ENCODE peak calls at places on chromosomes 3 and 15, in eight cellular contexts. E, Y, K, J, B, D, S and T are unnamed samples.

GRCh38 chr3:99789322-99789721 is 28.3 kb upstream of the CMSS1 start:
- DNase-seq in E (peak; percentile 62), Y (no peak), K (no peak), J (peak; percentile 57), B (peak; percentile 44), D (no peak), S (peak; percentile 59), T (no peak)

GRCh38 chr3:71398157-71398836 is 185.2 kb downstream of the FOXP1 start:
- DNase-seq in E (peak; percentile 32), Y (no peak), K (no peak), J (no peak), B (no peak), D (no peak), S (no peak), T (no peak)

GRCh38 chr3:64686446-64686908 is 1.3 kb downstream of the ADAMTS9 start:
- DNase-seq in E (peak; percentile 67), Y (no peak), K (no peak), J (peak; percentile 75), B (peak; percentile 66), D (no peak), S (peak; percentile 35), T (peak; percentile 47)

GRCh38 chr15:41683955-41684354 is 23.8 kb downstream of the MGA start:
- DNase-seq in E (no peak), Y (no peak), K (no peak), J (no peak), B (no peak), D (no peak), S (no peak), T (no peak)

GRCh38 chr3:156230291-156230900 is 110.0 kb downstream of the KCNAB1 start:
- DNase-seq in E (no peak), Y (no peak), K (no peak), J (no peak), B (peak; percentile 32), D (no peak), S (no peak), T (no peak)

GRCh38 chr3:115113367-115113766 is 33.7 kb downstream of the ZBTB20 start:
- DNase-seq in E (peak; percentile 54), Y (peak; percentile 56), K (no peak), J (peak; percentile 4), B (no peak), D (no peak), S (no peak), T (no peak)

GRCh38 chr15:76663529-76663928 is 241.6 kb downstream of the SCAPER start:
- DNase-seq in E (no peak), Y (no peak), K (no peak), J (no peak), B (no peak), D (no peak), S (no peak), T (no peak)

GRCh38 chr3:51063074-51063473 is 322.0 kb upstream of the MANF start:
- DNase-seq in E (no peak), Y (no peak), K (no peak), J (no peak), B (no peak), D (no peak), S (no peak), T (no peak)

GRCh38 chr3:151216641-151217040 is 13.6 kb upstream of the GPR171 start:
- DNase-seq in E (peak; percentile 86), Y (no peak), K (no peak), J (no peak), B (no peak), D (no peak), S (no peak), T (no peak)

GRCh38 chr3:101261506-101261905 is 58.9 kb downstream of the IMPG2 start:
- DNase-seq in E (peak; percentile 73), Y (no peak), K (no peak), J (no peak), B (no peak), D (no peak), S (no peak), T (no peak)

GRCh38 chr15:93072011-93072410 is 17.0 kb downstream of the RGMA start:
- DNase-seq in E (peak; percentile 51), Y (no peak), K (peak; percentile 60), J (peak; percentile 51), B (no peak), D (no peak), S (no peak), T (no peak)

GRCh38 chr15:50993598-50993997 is 85.1 kb downstream of the AP4E1 start:
- DNase-seq in E (peak; percentile 63), Y (no peak), K (no peak), J (no peak), B (peak; percentile 26), D (no peak), S (no peak), T (no peak)

GRCh38 chr15:82312611-82313349 is 36.5 kb downstream of the GOLGA6L10 start:
- DNase-seq in E (no peak), Y (peak; percentile 50), K (peak; percentile 57), J (no peak), B (no peak), D (no peak), S (no peak), T (no peak)

GRCh38 chr3:179652467-179653105 is at the start of gene USP13:
- DNase-seq in E (peak; percentile 85), Y (peak; percentile 83), K (peak; percentile 80), J (peak; percentile 94), B (peak; percentile 61), D (peak; percentile 83), S (peak; percentile 69), T (peak; percentile 86)

GRCh38 chr3:128701342-128702212 is 24.4 kb upstream of the RAB7A start:
- DNase-seq in E (no peak), Y (no peak), K (no peak), J (no peak), B (no peak), D (no peak), S (no peak), T (no peak)

GRCh38 chr3:36911990-36912804 is 32.7 kb downstream of the TRANK1 start:
- DNase-seq in E (peak; percentile 88), Y (no peak), K (no peak), J (no peak), B (peak; percentile 81), D (no peak), S (no peak), T (no peak)

DNA sequence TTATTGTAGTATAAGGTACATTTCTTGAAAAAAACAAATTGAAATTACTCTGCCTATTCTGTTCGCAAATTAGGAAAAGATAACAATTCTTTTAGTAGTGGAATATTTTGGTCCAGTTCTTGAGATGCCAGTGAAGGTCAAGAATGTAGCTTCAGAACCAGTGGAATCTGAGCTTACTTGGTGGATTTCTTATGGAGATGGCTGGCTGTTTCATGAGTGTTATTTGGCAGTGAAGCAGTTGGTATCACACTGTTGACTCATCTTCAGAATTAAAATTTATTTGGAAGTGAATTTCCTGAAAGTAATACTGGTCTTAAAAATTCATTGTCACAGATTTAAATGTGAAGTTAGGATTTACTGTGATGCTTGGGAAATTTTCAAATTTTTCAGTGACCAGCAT is 19.1 kb downstream of the RNF13 start:
- DNase-seq in E (peak; percentile 36), Y (no peak), K (no peak), J (no peak), B (no peak), D (no peak), S (no peak), T (no peak)
- H3K9me3 ChIP-seq in E (no peaks in the 10 kb centered on the region), Y (peaks cover 9% of the 10 kb centered on the region), K (no peaks in the 10 kb centered on the region), J (peaks cover 26% of the 10 kb centered on the region), B (peaks cover 21% of the 10 kb centered on the region), D (peaks cover 5% of the 10 kb centered on the region), S (no peaks in the 10 kb centered on the region), T (no peaks in the 10 kb centered on the region)

GRCh38 chr15:26176831-26177230 is 313.7 kb upstream of the ATP10A start:
- DNase-seq in E (no peak), Y (no peak), K (no peak), J (no peak), B (no peak), D (no peak), S (no peak), T (no peak)
- H3K9me3 ChIP-seq in E (no peaks in the 10 kb centered on the region), Y (no peaks in the 10 kb centered on the region), K (no peaks in the 10 kb centered on the region), J (no peaks in the 10 kb centered on the region), B (peaks cover 30% of the 10 kb centered on the region), D (no peaks in the 10 kb centered on the region), S (no peaks in the 10 kb centered on the region), T (no peaks in the 10 kb centered on the region)

GRCh38 chr15:24752354-24752753 is 76.8 kb downstream of the NPAP1 start:
- DNase-seq in E (no peak), Y (no peak), K (no peak), J (peak; percentile 5), B (no peak), D (no peak), S (no peak), T (peak; percentile 21)
- H3K9me3 ChIP-seq in E (no peaks in the 10 kb centered on the region), Y (peaks cover under 1% of the 10 kb centered on the region), K (peaks cover 5% of the 10 kb centered on the region), J (peaks cover 6% of the 10 kb centered on the region), B (peaks cover 43% of the 10 kb centered on the region), D (no peaks in the 10 kb centered on the region), S (no peaks in the 10 kb centered on the region), T (peaks cover 29% of the 10 kb centered on the region)

GRCh38 chr3:177061382-177061781 is 135.9 kb downstream of the TBL1XR1 start:
- DNase-seq in E (no peak), Y (no peak), K (no peak), J (no peak), B (no peak), D (no peak), S (no peak), T (no peak)
- H3K9me3 ChIP-seq in E (no peaks in the 10 kb centered on the region), Y (no peaks in the 10 kb centered on the region), K (no peaks in the 10 kb centered on the region), J (no peaks in the 10 kb centered on the region), B (no peaks in the 10 kb centered on the region), D (no peaks in the 10 kb centered on the region), S (no peaks in the 10 kb centered on the region), T (no peaks in the 10 kb centered on the region)

DNA sequence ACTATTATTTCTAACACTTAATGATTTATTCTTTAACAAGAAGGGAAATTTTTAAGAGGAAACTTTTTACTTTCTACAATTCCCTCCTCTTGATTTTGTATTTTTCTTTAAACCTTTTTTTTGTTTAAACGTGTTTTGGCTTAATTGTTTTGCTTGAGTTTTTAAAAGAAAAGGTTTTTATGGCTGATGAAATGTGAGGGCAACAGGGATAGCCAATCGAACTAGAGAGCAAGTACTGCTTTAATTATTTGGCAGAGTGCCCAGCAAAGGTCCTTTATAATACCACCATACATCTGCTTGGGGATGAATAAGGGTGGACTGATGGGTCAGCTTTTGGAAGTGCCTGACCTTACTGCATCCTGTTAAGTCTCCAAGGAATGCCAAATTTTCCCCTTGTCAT is 19.6 kb upstream of the MTHFS start:
- DNase-seq in E (no peak), Y (no peak), K (no peak), J (no peak), B (no peak), D (no peak), S (no peak), T (no peak)
- H3K9me3 ChIP-seq in E (no peaks in the 10 kb centered on the region), Y (peaks cover 21% of the 10 kb centered on the region), K (peaks cover 71% of the 10 kb centered on the region), J (no peaks in the 10 kb centered on the region), B (peaks cover 45% of the 10 kb centered on the region), D (peaks cover 19% of the 10 kb centered on the region), S (no peaks in the 10 kb centered on the region), T (no peaks in the 10 kb centered on the region)

DNA sequence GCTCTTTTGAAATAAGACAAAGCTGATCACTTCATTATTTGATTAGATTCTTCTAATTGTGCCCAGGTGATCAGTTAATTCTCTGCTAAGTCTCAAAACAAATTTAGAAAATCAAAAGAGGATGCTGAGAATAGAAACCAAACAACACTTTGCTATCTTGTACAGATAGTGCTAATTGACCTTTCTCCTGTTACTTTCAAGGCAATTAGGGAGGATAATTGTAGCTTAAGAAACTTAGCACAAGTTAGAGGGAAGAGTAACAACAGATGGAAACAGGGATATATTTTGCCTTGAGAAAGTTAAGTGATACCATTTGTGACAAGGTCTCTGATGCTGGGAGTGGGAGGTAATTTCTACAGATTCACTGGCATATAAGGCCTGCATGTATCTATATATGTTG is 344.8 kb upstream of the GRM7 start:
- DNase-seq in E (no peak), Y (no peak), K (no peak), J (no peak), B (no peak), D (no peak), S (no peak), T (no peak)
- H3K9me3 ChIP-seq in E (no peaks in the 10 kb centered on the region), Y (peaks cover 3% of the 10 kb centered on the region), K (no peaks in the 10 kb centered on the region), J (no peaks in the 10 kb centered on the region), B (peaks cover 25% of the 10 kb centered on the region), D (no peaks in the 10 kb centered on the region), S (no peaks in the 10 kb centered on the region), T (no peaks in the 10 kb centered on the region)